ENCODE peak calls at places on chromosomes 16 and 17, in six cellular contexts. One of them, this sample, is unnamed.

GRCh38 chr17:42340691-42341127 is 47.5 kb downstream of the STAT3 start:
- DNase-seq in HFFc6: no peak
- DNase-seq in heart right ventricle: no peak
- DNase-seq in kidney glomerular epithelial cell: no peak
- DNase-seq in stromal cell of bone marrow: no peak
- DNase-seq in germinal center: no peak
- DNase-seq in this sample: no peak

GRCh38 chr17:81464586-81464985 is 48.0 kb downstream of the ACTG1 start:
- DNase-seq in germinal center: no peak
- DNase-seq in kidney glomerular epithelial cell: no peak
- DNase-seq in HFFc6: no peak
- DNase-seq in stromal cell of bone marrow: no peak
- DNase-seq in heart right ventricle: no peak
- DNase-seq in this sample: no peak

GRCh38 chr16:27532088-27532810 is 17.5 kb downstream of the GTF3C1 start:
- DNase-seq in HFFc6: no peak
- DNase-seq in kidney glomerular epithelial cell: no peak
- DNase-seq in heart right ventricle: no peak
- DNase-seq in germinal center: no peak
- DNase-seq in stromal cell of bone marrow: no peak
- DNase-seq in this sample: no peak

GRCh38 chr17:64388961-64389565 is 1.6 kb downstream of the PECAM1 start:
- DNase-seq in stromal cell of bone marrow: no peak
- DNase-seq in heart right ventricle: no peak
- DNase-seq in kidney glomerular epithelial cell: no peak
- DNase-seq in HFFc6: no peak
- DNase-seq in germinal center: no peak
- DNase-seq in this sample: no peak

GRCh38 chr16:85675528-85675927 is 13.2 kb downstream of the GINS2 start:
- DNase-seq in HFFc6: peak
- DNase-seq in kidney glomerular epithelial cell: peak
- DNase-seq in heart right ventricle: no peak
- DNase-seq in stromal cell of bone marrow: no peak
- DNase-seq in germinal center: no peak
- DNase-seq in this sample: no peak

GRCh38 chr17:29113334-29113733 is 66.9 kb downstream of the MYO18A start:
- DNase-seq in germinal center: no peak
- DNase-seq in HFFc6: no peak
- DNase-seq in stromal cell of bone marrow: no peak
- DNase-seq in heart right ventricle: no peak
- DNase-seq in kidney glomerular epithelial cell: no peak
- DNase-seq in this sample: no peak

GRCh38 chr17:60149691-60150582 is at the start of gene CA4:
- DNase-seq in germinal center: no peak
- DNase-seq in kidney glomerular epithelial cell: no peak
- DNase-seq in heart right ventricle: no peak
- DNase-seq in stromal cell of bone marrow: no peak
- DNase-seq in HFFc6: no peak
- DNase-seq in this sample: no peak

GRCh38 chr17:42221886-42222745 is 27.8 kb upstream of the GHDC start:
- DNase-seq in heart right ventricle: no peak
- DNase-seq in HFFc6: peak
- DNase-seq in kidney glomerular epithelial cell: peak
- DNase-seq in stromal cell of bone marrow: peak
- DNase-seq in germinal center: peak
- DNase-seq in this sample: no peak

GRCh38 chr17:9299695-9300094 is 275.9 kb downstream of the STX8 start:
- DNase-seq in stromal cell of bone marrow: no peak
- DNase-seq in HFFc6: no peak
- DNase-seq in heart right ventricle: no peak
- DNase-seq in kidney glomerular epithelial cell: no peak
- DNase-seq in germinal center: no peak
- DNase-seq in this sample: no peak

GRCh38 chr17:4944163-4944553 is 4.1 kb downstream of the RNF167 start:
- DNase-seq in kidney glomerular epithelial cell: no peak
- DNase-seq in stromal cell of bone marrow: no peak
- DNase-seq in germinal center: peak
- DNase-seq in heart right ventricle: no peak
- DNase-seq in HFFc6: no peak
- DNase-seq in this sample: no peak

GRCh38 chr17:54900457-54901229 is at the start of gene TOM1L1:
- DNase-seq in germinal center: peak
- DNase-seq in heart right ventricle: peak
- DNase-seq in kidney glomerular epithelial cell: peak
- DNase-seq in HFFc6: peak
- DNase-seq in stromal cell of bone marrow: peak
- DNase-seq in this sample: no peak

GRCh38 chr17:60095381-60095780 is 16.7 kb upstream of the HEATR6 start:
- DNase-seq in kidney glomerular epithelial cell: no peak
- DNase-seq in heart right ventricle: no peak
- DNase-seq in germinal center: no peak
- DNase-seq in stromal cell of bone marrow: no peak
- DNase-seq in HFFc6: no peak
- DNase-seq in this sample: no peak

GRCh38 chr17:38353084-38353604 is 1.5 kb downstream of the SOCS7 start:
- DNase-seq in HFFc6: no peak
- DNase-seq in kidney glomerular epithelial cell: no peak
- DNase-seq in heart right ventricle: no peak
- DNase-seq in stromal cell of bone marrow: no peak
- DNase-seq in germinal center: no peak
- DNase-seq in this sample: no peak

GRCh38 chr16:50202926-50203624 is 50.0 kb downstream of the TENT4B start:
- DNase-seq in stromal cell of bone marrow: peak
- DNase-seq in germinal center: no peak
- DNase-seq in kidney glomerular epithelial cell: peak
- DNase-seq in HFFc6: peak
- DNase-seq in heart right ventricle: no peak
- DNase-seq in this sample: no peak

GRCh38 chr17:42282478-42283080 is 5.7 kb upstream of the STAT5A start:
- DNase-seq in HFFc6: no peak
- DNase-seq in germinal center: no peak
- DNase-seq in kidney glomerular epithelial cell: no peak
- DNase-seq in stromal cell of bone marrow: no peak
- DNase-seq in heart right ventricle: no peak
- DNase-seq in this sample: no peak

GRCh38 chr16:85055503-85056210 is 28.1 kb downstream of the KIAA0513 start:
- DNase-seq in HFFc6: peak
- DNase-seq in stromal cell of bone marrow: peak
- DNase-seq in kidney glomerular epithelial cell: peak
- DNase-seq in heart right ventricle: no peak
- DNase-seq in germinal center: peak
- DNase-seq in this sample: no peak

GRCh38 chr16:89363621-89364393 is 126.6 kb downstream of the ANKRD11 start:
- DNase-seq in germinal center: no peak
- DNase-seq in kidney glomerular epithelial cell: peak
- DNase-seq in HFFc6: peak
- DNase-seq in heart right ventricle: no peak
- DNase-seq in stromal cell of bone marrow: peak
- DNase-seq in this sample: no peak

GRCh38 chr17:9279911-9280310 is 258.6 kb downstream of the NTN1 start:
- DNase-seq in HFFc6: no peak
- DNase-seq in stromal cell of bone marrow: no peak
- DNase-seq in germinal center: no peak
- DNase-seq in heart right ventricle: no peak
- DNase-seq in kidney glomerular epithelial cell: peak
- DNase-seq in this sample: no peak

GRCh38 chr17:75019710-75020109 is 7.2 kb downstream of the MRPL58 start:
- DNase-seq in kidney glomerular epithelial cell: no peak
- DNase-seq in HFFc6: no peak
- DNase-seq in stromal cell of bone marrow: no peak
- DNase-seq in germinal center: no peak
- DNase-seq in heart right ventricle: no peak
- DNase-seq in this sample: no peak

GRCh38 chr16:2224183-2224486 is 744 bp downstream of the E4F1 start:
- DNase-seq in germinal center: no peak
- DNase-seq in stromal cell of bone marrow: no peak
- DNase-seq in HFFc6: peak
- DNase-seq in heart right ventricle: no peak
- DNase-seq in kidney glomerular epithelial cell: no peak
- DNase-seq in this sample: no peak

GRCh38 chr17:60863892-60864673 is 186.4 kb downstream of the BCAS3 start:
- DNase-seq in heart right ventricle: no peak
- DNase-seq in stromal cell of bone marrow: peak
- DNase-seq in kidney glomerular epithelial cell: no peak
- DNase-seq in germinal center: no peak
- DNase-seq in HFFc6: no peak
- DNase-seq in this sample: no peak